ENCODE peak calls at places on chromosome 4, in nine cellular contexts. J is HepG2, U is upper lobe of right lung, B is dorsolateral prefrontal cortex, X is brain microvascular endothelial cell, E is GM20000, A is Caco-2, Z is left lung, V is mammary epithelial cell. K is an unnamed sample.

GRCh38 chr4:74056858-74057562 is 18.5 kb upstream of the CXCL3 start:
- DNase-seq in J (no peak), U (no peak), B (no peak), X (peak; percentile 13), E (no peak), A (no peak), Z (no peak), V (peak; percentile 62), K (peak; percentile 88)

GRCh38 chr4:29046716-29047115 is 1673.5 kb upstream of the PCDH7 start:
- DNase-seq in J (no peak), U (no peak), B (no peak), X (peak; percentile 41), E (no peak), A (no peak), Z (no peak), V (no peak), K (peak; percentile 53)

GRCh38 chr4:69830529-69831269 is 29.2 kb downstream of the SULT1E1 start:
- DNase-seq in J (peak; percentile 81), U (no peak), B (no peak), X (peak; percentile 62), E (no peak), A (peak; percentile 80), Z (no peak), V (peak; percentile 34), K (peak; percentile 61)

GRCh38 chr4:156594619-156595018 is 377.0 kb downstream of the PDGFC start:
- DNase-seq in J (no peak), U (no peak), B (peak; percentile 61), X (peak; percentile 27), E (no peak), A (no peak), Z (peak; percentile 55), V (peak; percentile 24), K (no peak)

GRCh38 chr4:26984896-26985295 is 124.3 kb downstream of the STIM2 start:
- DNase-seq in J (no peak), U (no peak), B (no peak), X (no peak), E (no peak), A (no peak), Z (no peak), V (no peak), K (no peak)

GRCh38 chr4:54661686-54662085 is 3.9 kb downstream of the KIT start:
- DNase-seq in J (no peak), U (no peak), B (no peak), X (peak; percentile 95), E (no peak), A (no peak), Z (no peak), V (peak; percentile 54), K (peak; percentile 88)

GRCh38 chr4:40196260-40196659 is 571 bp upstream of the RHOH start:
- DNase-seq in J (no peak), U (no peak), B (no peak), X (no peak), E (no peak), A (no peak), Z (no peak), V (no peak), K (no peak)

GRCh38 chr4:163941221-163941865 is 446.9 kb downstream of the TMA16 start:
- DNase-seq in J (no peak), U (no peak), B (no peak), X (no peak), E (no peak), A (no peak), Z (no peak), V (peak; percentile 28), K (peak; percentile 34)

GRCh38 chr4:33262809-33263208 is 2542.6 kb downstream of the PCDH7 start:
- DNase-seq in J (no peak), U (no peak), B (no peak), X (no peak), E (no peak), A (no peak), Z (no peak), V (no peak), K (peak; percentile 18)

GRCh38 chr4:128653514-128654420 is 155.7 kb upstream of the JADE1 start:
- DNase-seq in J (no peak), U (no peak), B (no peak), X (peak; percentile 21), E (no peak), A (peak; percentile 93), Z (no peak), V (no peak), K (no peak)

DNA sequence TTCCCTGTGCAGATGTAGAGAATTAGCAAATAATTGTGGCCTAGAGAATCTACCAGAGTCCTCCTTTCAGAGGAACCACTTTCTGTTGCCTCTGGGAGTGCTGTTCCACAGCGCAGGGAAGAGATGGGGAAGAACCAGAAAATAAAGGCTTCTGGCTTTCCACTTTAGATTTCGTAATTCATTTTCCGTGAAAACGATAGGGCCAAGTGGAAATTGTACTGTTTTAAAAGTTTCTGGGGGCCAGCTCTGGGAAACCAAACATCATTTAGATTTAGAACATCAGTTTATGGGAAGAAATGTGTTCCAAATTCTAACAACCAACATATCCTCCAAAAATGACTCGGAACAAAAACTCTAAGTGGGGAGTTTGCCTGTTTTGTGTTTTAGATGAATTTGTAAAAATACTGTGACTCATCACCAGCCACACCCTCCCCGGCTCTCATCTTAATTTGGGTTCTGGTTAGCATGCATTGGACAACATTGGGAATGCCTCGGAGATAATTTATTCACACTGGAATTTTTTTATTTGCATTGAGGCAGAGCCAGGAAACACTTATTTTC is 65.2 kb upstream of the LNX1 start:
- DNase-seq in J (no peak), U (no peak), B (no peak), X (no peak), E (no peak), A (no peak), Z (no peak), V (no peak), K (peak; percentile 14)
- TF ChIP-seq CTCF in J (no peak), U (peak; percentile 49), B (no peak), X (peak; percentile 74), E (no peak), A (peak; percentile 21), Z (peak; percentile 17), V (peak; percentile 37), K (peak; percentile 64)

GRCh38 chr4:6207602-6208001 is 7.3 kb upstream of the JAKMIP1 start:
- DNase-seq in J (no peak), U (peak; percentile 25), B (no peak), X (no peak), E (no peak), A (no peak), Z (no peak), V (no peak), K (no peak)

GRCh38 chr4:6206771-6207290 is 6.5 kb upstream of the JAKMIP1 start:
- DNase-seq in J (no peak), U (no peak), B (no peak), X (no peak), E (no peak), A (no peak), Z (no peak), V (no peak), K (no peak)

GRCh38 chr4:6204871-6205583 is 4.7 kb upstream of the JAKMIP1 start:
- DNase-seq in J (no peak), U (no peak), B (no peak), X (no peak), E (no peak), A (no peak), Z (no peak), V (no peak), K (no peak)

GRCh38 chr4:6205584-6205965 is 5.2 kb upstream of the JAKMIP1 start:
- DNase-seq in J (no peak), U (no peak), B (no peak), X (no peak), E (no peak), A (no peak), Z (no peak), V (no peak), K (no peak)

GRCh38 chr4:6205973-6206372 is 5.6 kb upstream of the JAKMIP1 start:
- DNase-seq in J (no peak), U (no peak), B (no peak), X (no peak), E (no peak), A (no peak), Z (no peak), V (no peak), K (no peak)
- TF ChIP-seq CTCF in J (no peak), U (no peak), B (no peak), X (no peak), E (no peak), A (no peak), Z (no peak), V (no peak), K (no peak)

DNA sequence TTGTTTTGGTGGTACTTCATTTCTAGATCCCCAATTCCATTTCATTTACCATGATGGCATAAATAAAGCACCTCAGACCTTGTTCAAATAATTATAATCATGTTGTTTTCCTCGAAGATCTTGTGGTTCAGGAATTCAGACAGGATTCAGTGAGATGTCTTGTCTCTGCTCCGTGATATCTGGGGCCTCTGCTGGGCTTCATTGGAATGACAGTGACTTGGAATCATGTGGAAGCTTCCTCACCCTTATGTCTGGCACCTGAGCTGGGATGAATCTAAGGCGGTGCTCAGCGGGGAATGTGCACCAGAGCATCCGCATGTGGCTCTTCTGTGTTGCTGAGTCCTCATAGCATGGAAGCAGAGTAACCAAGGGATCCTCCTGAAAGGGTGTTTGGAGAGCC is 132.2 kb downstream of the VEGFC start:
- DNase-seq in J (no peak), U (no peak), B (no peak), X (no peak), E (no peak), A (no peak), Z (no peak), V (no peak), K (no peak)
- TF ChIP-seq CTCF in J (no peak), U (no peak), B (no peak), X (peak; percentile 52), E (no peak), A (no peak), Z (no peak), V (peak; percentile 58), K (peak; percentile 29)

GRCh38 chr4:10316851-10317250 is 140.4 kb downstream of the ZNF518B start:
- DNase-seq in J (no peak), U (no peak), B (no peak), X (no peak), E (no peak), A (no peak), Z (no peak), V (no peak), K (no peak)

GRCh38 chr4:10320130-10320529 is 137.1 kb downstream of the ZNF518B start:
- DNase-seq in J (peak; percentile 79), U (no peak), B (no peak), X (no peak), E (no peak), A (peak; percentile 44), Z (no peak), V (no peak), K (no peak)

GRCh38 chr4:10317345-10317744 is 139.9 kb downstream of the ZNF518B start:
- DNase-seq in J (no peak), U (no peak), B (no peak), X (no peak), E (no peak), A (no peak), Z (no peak), V (no peak), K (no peak)

GRCh38 chr4:10326075-10326474 is 131.2 kb downstream of the ZNF518B start:
- DNase-seq in J (no peak), U (no peak), B (no peak), X (no peak), E (no peak), A (no peak), Z (no peak), V (no peak), K (no peak)

DNA sequence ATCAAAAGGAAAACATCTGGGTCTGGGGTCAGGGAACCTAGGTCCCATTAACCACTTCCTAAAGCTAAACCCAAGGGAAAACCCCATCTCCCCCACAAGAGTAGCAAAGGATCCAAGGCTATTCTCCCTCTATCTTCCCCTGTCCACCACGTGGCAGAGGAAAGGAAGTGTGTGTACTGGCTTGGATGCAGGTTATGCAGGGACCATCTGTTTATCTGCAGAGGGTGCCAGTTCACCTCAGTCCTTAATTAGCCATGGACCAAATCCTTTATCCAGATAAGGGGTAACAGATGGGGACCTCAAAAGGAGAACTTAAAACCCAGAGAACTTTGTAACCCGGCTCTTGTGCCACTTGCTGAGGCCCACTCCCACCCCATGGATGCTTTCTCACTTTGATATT is 135.3 kb downstream of the ZNF518B start:
- DNase-seq in J (no peak), U (no peak), B (no peak), X (no peak), E (no peak), A (no peak), Z (no peak), V (no peak), K (no peak)
- TF ChIP-seq CTCF in J (no peak), U (no peak), B (no peak), X (no peak), E (no peak), A (no peak), Z (no peak), V (no peak), K (no peak)